ENCODE peak calls at places on chromosomes 4 and X, in eight cellular contexts. Q is GM23338, C is SK-N-SH, D is GM23248, M is PC-3, P is hepatocyte, N is MM.1S, J is HCT116. K is an unnamed sample.

GRCh38 chr4:48623182-48623780 is 133.2 kb downstream of the ZAR1 start:
- DNase-seq in Q (no peak), C (no peak), D (no peak), M (no peak), P (no peak), N (no peak), J (no peak), K (no peak)

GRCh38 chr4:122773021-122773420 is 40.5 kb downstream of the BBS12 start:
- DNase-seq in Q (no peak), C (no peak), D (no peak), M (no peak), P (no peak), N (no peak), J (no peak), K (no peak)

GRCh38 chrX:16839852-16840460 is 30.2 kb downstream of the RBBP7 start:
- DNase-seq in Q (no peak), C (no peak), D (peak; percentile 80), M (peak; percentile 43), P (peak; percentile 78), N (no peak), J (no peak), K (no peak)

GRCh38 chr4:167897116-167897515 is 195.2 kb upstream of the ANXA10 start:
- DNase-seq in Q (peak; percentile 61), C (peak; percentile 15), D (no peak), M (no peak), P (peak; percentile 31), N (no peak), J (peak; percentile 23), K (no peak)

GRCh38 chr4:12555011-12555410 is 929.1 kb downstream of the RAB28 start:
- DNase-seq in Q (no peak), C (no peak), D (no peak), M (peak; percentile 28), P (peak; percentile 52), N (no peak), J (no peak), K (no peak)

GRCh38 chr4:82785248-82786003 is 13.2 kb downstream of the SCD5 start:
- DNase-seq in Q (peak; percentile 73), C (no peak), D (peak; percentile 96), M (peak; percentile 83), P (no peak), N (no peak), J (peak; percentile 69), K (no peak)

GRCh38 chr4:40361338-40361737 is 26.2 kb downstream of the CHRNA9 start:
- DNase-seq in Q (no peak), C (no peak), D (no peak), M (no peak), P (no peak), N (no peak), J (no peak), K (no peak)

GRCh38 chrX:21735038-21735752 is 22.7 kb downstream of the SMPX start:
- DNase-seq in Q (no peak), C (no peak), D (peak; percentile 76), M (no peak), P (no peak), N (no peak), J (no peak), K (no peak)

GRCh38 chr4:39825741-39826231 is 127.8 kb downstream of the UBE2K start:
- DNase-seq in Q (no peak), C (no peak), D (peak; percentile 50), M (peak; percentile 65), P (peak; percentile 39), N (no peak), J (no peak), K (no peak)

GRCh38 chrX:115362334-115363095 is 73.0 kb downstream of the LUZP4 start:
- DNase-seq in Q (peak; percentile 27), C (no peak), D (peak; percentile 20), M (no peak), P (no peak), N (peak; percentile 23), J (no peak), K (no peak)

GRCh38 chr4:20354120-20354519 is 102.4 kb downstream of the SLIT2 start:
- DNase-seq in Q (peak; percentile 38), C (no peak), D (no peak), M (no peak), P (no peak), N (no peak), J (no peak), K (no peak)

GRCh38 chr4:115154826-115155225 is 41.4 kb upstream of the NDST4 start:
- DNase-seq in Q (peak; percentile 60), C (no peak), D (peak; percentile 60), M (peak; percentile 8), P (no peak), N (no peak), J (no peak), K (no peak)

GRCh38 chr4:20418865-20419451 is 167.3 kb downstream of the SLIT2 start:
- DNase-seq in Q (peak; percentile 48), C (peak; percentile 27), D (peak; percentile 83), M (peak; percentile 57), P (peak; percentile 47), N (peak; percentile 86), J (peak; percentile 21), K (peak; percentile 67)

GRCh38 chrX:47587091-47587891 is 5.1 kb downstream of the TIMP1 start:
- DNase-seq in Q (no peak), C (no peak), D (peak; percentile 47), M (no peak), P (no peak), N (no peak), J (no peak), K (no peak)

GRCh38 chr4:23333556-23333945 is 556.3 kb downstream of the PPARGC1A start:
- DNase-seq in Q (no peak), C (no peak), D (no peak), M (peak; percentile 49), P (no peak), N (no peak), J (no peak), K (no peak)

GRCh38 chr4:16687011-16687410 is 211.4 kb downstream of the LDB2 start:
- DNase-seq in Q (no peak), C (no peak), D (no peak), M (no peak), P (no peak), N (no peak), J (no peak), K (no peak)

GRCh38 chr4:116413222-116413621 is 672.2 kb downstream of the TRAM1L1 start:
- DNase-seq in Q (no peak), C (no peak), D (no peak), M (no peak), P (no peak), N (no peak), J (no peak), K (no peak)
- H3K4me2 ChIP-seq in Q (no peak overlapping the region), C (no peak overlapping the region), D (no peak overlapping the region), M (no peak overlapping the region), P (no peak overlapping the region), N (no peak overlapping the region), J (no peak overlapping the region), K (no peak overlapping the region)

GRCh38 chr4:184399505-184399893 is 74.9 kb downstream of the IRF2 start:
- DNase-seq in Q (no peak), C (no peak), D (no peak), M (no peak), P (no peak), N (no peak), J (no peak), K (no peak)

GRCh38 chr4:184400891-184401290 is 73.5 kb downstream of the IRF2 start:
- DNase-seq in Q (no peak), C (no peak), D (no peak), M (no peak), P (no peak), N (no peak), J (no peak), K (no peak)

GRCh38 chr4:184401397-184402171 is 72.8 kb downstream of the IRF2 start:
- DNase-seq in Q (peak; percentile 88), C (no peak), D (no peak), M (no peak), P (no peak), N (no peak), J (no peak), K (no peak)

GRCh38 chr4:184398741-184399504 is 75.4 kb downstream of the IRF2 start:
- DNase-seq in Q (no peak), C (no peak), D (no peak), M (no peak), P (no peak), N (no peak), J (no peak), K (no peak)

DNA sequence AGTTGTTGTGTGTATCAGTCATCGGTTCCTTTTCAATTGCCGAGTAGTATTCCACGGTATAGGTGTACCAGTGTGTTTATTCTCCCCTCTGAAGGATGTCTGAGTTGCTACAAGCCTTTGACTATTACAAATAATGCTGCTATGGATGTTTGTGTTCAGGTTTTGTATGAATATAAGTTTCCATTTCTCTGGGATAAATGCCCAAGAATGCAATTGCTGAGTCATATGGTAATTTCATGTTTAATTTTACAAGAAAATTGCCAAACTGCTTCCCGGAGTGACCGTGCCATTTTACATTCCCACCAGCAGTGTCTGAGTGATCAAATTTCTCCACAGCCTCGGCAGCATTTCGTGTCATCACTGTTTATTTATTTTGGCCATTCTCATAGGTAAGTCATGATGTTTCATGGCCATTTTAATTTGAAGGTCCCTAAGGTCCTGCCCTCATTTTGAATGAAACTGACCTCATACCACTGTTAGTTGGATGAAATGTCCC is 73.9 kb downstream of the IRF2 start:
- DNase-seq in Q (no peak), C (no peak), D (peak; percentile 94), M (peak; percentile 91), P (no peak), N (no peak), J (no peak), K (no peak)
- H3K9me2 ChIP-seq in Q (no peaks in the 10 kb centered on the region), C (no peaks in the 10 kb centered on the region), D (no peaks in the 10 kb centered on the region), M (no peaks in the 10 kb centered on the region), P (no peaks in the 10 kb centered on the region), N (no peaks in the 10 kb centered on the region), J (no peaks in the 10 kb centered on the region), K (no peaks in the 10 kb centered on the region)

GRCh38 chr4:4480205-4480604 is 61.6 kb downstream of the STX18 start:
- DNase-seq in Q (no peak), C (no peak), D (no peak), M (no peak), P (no peak), N (no peak), J (no peak), K (no peak)

GRCh38 chr4:4477796-4478195 is 64.1 kb downstream of the STX18 start:
- DNase-seq in Q (no peak), C (no peak), D (no peak), M (peak; percentile 69), P (no peak), N (no peak), J (no peak), K (no peak)

GRCh38 chr4:4480685-4481393 is 61.0 kb downstream of the STX18 start:
- DNase-seq in Q (no peak), C (peak; percentile 45), D (peak; percentile 84), M (no peak), P (no peak), N (no peak), J (no peak), K (peak; percentile 22)

GRCh38 chr4:4477391-4477790 is 64.5 kb downstream of the STX18 start:
- DNase-seq in Q (no peak), C (no peak), D (peak; percentile 59), M (no peak), P (no peak), N (no peak), J (no peak), K (no peak)

GRCh38 chr4:4479366-4479765 is 62.5 kb downstream of the STX18 start:
- DNase-seq in Q (no peak), C (no peak), D (no peak), M (no peak), P (no peak), N (no peak), J (no peak), K (no peak)
- TF ChIP-seq EZH2phosphoT487 in Q (no peak), C (no peak), D (no peak), M (no peak), P (no peak), N (no peak), J (no peak), K (no peak)

GRCh38 chr4:104113850-104114249 is 380.8 kb downstream of the CXXC4 start:
- DNase-seq in Q (no peak), C (no peak), D (no peak), M (no peak), P (no peak), N (no peak), J (no peak), K (no peak)
- H3K4me2 ChIP-seq in Q (no peak overlapping the region), C (no peak overlapping the region), D (no peak overlapping the region), M (no peak overlapping the region), P (no peak overlapping the region), N (no peak overlapping the region), J (no peak overlapping the region), K (no peak overlapping the region)